ENCODE peak calls at places on chromosomes 4 and X, in seven cellular contexts. H is right lobe of liver, O is breast epithelium, K is tibial nerve, R is IMR-90, F is ascending aorta, I is pancreas. D is an unnamed sample. For H3K27me3 and H3K36me3, the result is how much of the 10 kb centered on the place peaks cover.

GRCh38 chrX:49838374-49838773 is 9.3 kb downstream of the PAGE4 start:
- DNase-seq in R (peak), H (no peak), O (no peak), F (no peak), I (no peak), K (no peak), D (no peak)

GRCh38 chrX:31128849-31129248 is 57.0 kb upstream of the FTHL17 start:
- DNase-seq in O (no peak), F (no peak), H (no peak), I (no peak), R (no peak), K (no peak), D (no peak)

GRCh38 chr4:128660361-128660964 is 149.0 kb upstream of the JADE1 start:
- DNase-seq in I (no peak), O (peak), K (no peak), F (no peak), R (peak), H (no peak), D (no peak)

GRCh38 chrX:71070531-71070930 is 2.4 kb upstream of the SNX12 start:
- DNase-seq in H (no peak), K (no peak), I (no peak), O (no peak), F (no peak), R (no peak), D (no peak)

GRCh38 chr4:150135134-150135773 is 57.0 kb downstream of the DCLK2 start:
- DNase-seq in F (no peak), I (no peak), K (no peak), R (peak), O (no peak), H (no peak), D (no peak)

GRCh38 chrX:148448686-148449085 is 51.7 kb upstream of the AFF2 start:
- DNase-seq in H (no peak), F (no peak), R (no peak), K (no peak), O (no peak), I (no peak), D (peak)

GRCh38 chr4:120218981-120219380 is 152.3 kb upstream of the MAD2L1 start:
- DNase-seq in K (no peak), H (no peak), F (no peak), O (no peak), I (no peak), R (no peak), D (no peak)

GRCh38 chr4:95362066-95362465 is 186.7 kb downstream of the UNC5C start:
- DNase-seq in H (no peak), I (no peak), F (no peak), O (no peak), K (no peak), R (no peak), D (no peak)

GRCh38 chr4:1547131-1547862 is 136.8 kb downstream of the FAM53A start:
- DNase-seq in O (no peak), I (no peak), R (no peak), H (no peak), F (no peak), K (no peak), D (no peak)

GRCh38 chr4:146335763-146336412 is 121.5 kb downstream of the REELD1 start:
- DNase-seq in I (no peak), O (no peak), H (no peak), F (no peak), R (no peak), K (no peak), D (no peak)

GRCh38 chrX:64191281-64192010 is 14.1 kb downstream of the AMER1 start:
- DNase-seq in I (no peak), R (no peak), F (no peak), O (no peak), K (no peak), H (no peak), D (no peak)

GRCh38 chrX:153944140-153944799 is at the start of gene RENBP:
- DNase-seq in I (no peak), K (peak), H (no peak), R (no peak), F (no peak), O (no peak), D (no peak)

GRCh38 chrX:123563167-123563566 is 169.7 kb downstream of the THOC2 start:
- DNase-seq in F (no peak), H (no peak), K (no peak), O (no peak), R (no peak), I (no peak), D (no peak)

GRCh38 chrX:68419934-68420333 is 13.4 kb downstream of the OPHN1 start:
- DNase-seq in K (no peak), R (no peak), H (no peak), I (no peak), F (no peak), O (no peak), D (no peak)

GRCh38 chr4:88720749-88721428 is 23.3 kb upstream of the NAP1L5 start:
- DNase-seq in H (peak), R (no peak), F (no peak), I (no peak), K (no peak), O (no peak), D (no peak)

GRCh38 chr4:139144161-139144859 is 32.7 kb downstream of the ELF2 start:
- DNase-seq in I (no peak), O (peak), R (peak), F (no peak), K (peak), H (no peak), D (peak)

GRCh38 chr4:26176621-26177121 is 144.1 kb upstream of the RBPJ start:
- DNase-seq in F (no peak), O (no peak), R (peak), K (no peak), H (no peak), I (no peak), D (no peak)

GRCh38 chrX:145818522-145819075 is 970 bp downstream of the SLITRK2 start:
- DNase-seq in I (no peak), O (no peak), K (no peak), H (no peak), R (no peak), F (no peak), D (no peak)

GRCh38 chr4:183444149-183444952 is at the start of gene CDKN2AIP:
- DNase-seq in H (peak), R (peak), K (peak), O (peak), F (peak), I (peak), D (peak)

GRCh38 chr4:8867624-8868320 is 3.9 kb downstream of the HMX1 start:
- DNase-seq in R (no peak), K (no peak), H (no peak), F (no peak), O (no peak), I (no peak), D (no peak)

GRCh38 chr4:44446801-44447562 is 1.6 kb downstream of the KCTD8 start:
- DNase-seq in R (no peak), H (no peak), F (no peak), K (no peak), O (no peak), I (no peak), D (no peak)

GRCh38 chr4:168388890-168389289 is 70.3 kb upstream of the DDX60 start:
- DNase-seq in I (no peak), K (no peak), O (no peak), F (no peak), R (peak), H (no peak), D (peak)

GRCh38 chr4:158998624-158999023 is 104.3 kb upstream of the RAPGEF2 start:
- DNase-seq in I (no peak), H (no peak), F (no peak), R (no peak), K (no peak), O (no peak), D (peak)

GRCh38 chr4:108931926-108932325 is 169.1 kb upstream of the ETNPPL start:
- DNase-seq in F (no peak), I (no peak), K (no peak), H (no peak), R (no peak), O (no peak), D (no peak)

GRCh38 chr4:114857831-114858230 is 255.6 kb downstream of the NDST4 start:
- DNase-seq in K (no peak), I (no peak), O (no peak), R (no peak), H (no peak), F (no peak), D (no peak)

GRCh38 chr4:78569291-78569821 is 17.8 kb downstream of the ANXA3 start:
- DNase-seq in I (peak), H (no peak), O (no peak), K (no peak), F (no peak), R (peak), D (peak)

DNA sequence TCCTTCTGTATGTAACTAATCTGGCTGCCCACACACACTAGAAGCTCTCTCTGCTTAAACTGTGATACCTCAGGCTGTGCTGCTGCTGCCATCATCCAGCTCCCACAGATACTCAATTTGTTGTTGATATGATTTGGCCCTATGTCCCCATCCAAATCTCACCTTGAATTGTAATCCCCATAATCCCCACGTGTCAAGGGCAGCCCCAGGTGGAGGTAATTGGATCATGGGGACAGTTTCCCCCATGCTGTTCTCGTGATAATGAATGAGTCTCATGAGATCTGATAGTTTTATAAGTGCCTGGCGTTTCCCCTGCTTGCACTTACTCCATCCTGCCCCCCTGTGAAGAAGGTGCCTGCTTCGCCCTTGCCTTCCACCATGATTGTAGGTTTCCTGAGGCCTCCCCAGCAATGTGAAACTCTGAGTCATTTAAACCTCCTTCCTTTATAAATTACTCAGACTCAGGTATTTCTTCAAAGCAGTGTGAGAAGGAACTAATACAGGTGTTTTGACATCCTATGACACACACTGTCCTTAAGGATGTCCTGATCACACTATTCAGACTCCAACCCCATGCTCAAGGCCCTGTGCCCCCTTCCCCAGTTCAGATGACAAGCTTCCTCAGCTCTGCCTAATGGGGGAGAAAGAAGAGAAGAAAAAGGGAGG is 2.9 kb upstream of the ATOH1 start:
- DNase-seq in K (no peak), I (no peak), H (no peak), F (no peak), R (no peak), O (no peak), D (no peak)
- H3K27me3 ChIP-seq in K (half or more), I (under half), H (under half), F (under half), R (under half), O (under half), D (under half)

GRCh38 chr4:152110780-152111179 is 350.0 kb upstream of the GATB start:
- DNase-seq in F (no peak), R (no peak), O (no peak), H (no peak), I (no peak), K (no peak), D (no peak)

GRCh38 chr4:152115121-152115520 is 354.3 kb upstream of the GATB start:
- DNase-seq in O (no peak), K (no peak), R (no peak), H (no peak), F (no peak), I (no peak), D (no peak)

GRCh38 chr4:152114562-152114961 is 353.8 kb upstream of the GATB start:
- DNase-seq in O (no peak), H (no peak), F (no peak), K (no peak), I (no peak), R (no peak), D (no peak)

GRCh38 chr4:152112116-152112515 is 351.3 kb upstream of the GATB start:
- DNase-seq in H (no peak), K (no peak), F (no peak), I (no peak), R (no peak), O (no peak), D (no peak)

DNA sequence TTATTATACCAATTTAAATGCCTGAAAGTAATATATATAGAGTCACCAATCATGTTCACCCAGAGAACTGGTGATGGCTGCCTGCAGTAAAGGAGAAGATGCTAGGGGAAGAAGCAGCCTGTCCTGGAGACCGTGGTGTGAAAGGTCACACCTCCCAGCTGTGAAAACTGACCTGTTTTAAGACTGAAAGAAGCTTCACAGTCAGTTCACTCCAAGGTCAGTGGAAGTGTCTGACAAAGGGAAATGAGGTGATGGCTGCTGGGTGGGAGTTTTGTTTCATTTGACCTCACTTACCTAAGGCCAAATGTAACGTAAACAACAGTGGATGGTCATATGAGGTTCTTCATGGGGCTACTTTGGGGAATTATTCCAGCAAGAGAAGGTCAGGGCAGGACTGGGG is 352.1 kb upstream of the GATB start:
- DNase-seq in K (no peak), I (no peak), H (no peak), F (no peak), O (no peak), R (no peak), D (no peak)
- H3K36me3 ChIP-seq in K (under half), I (under half), H (under half), F (under half), O (under half), R (under half), D (under half)

DNA sequence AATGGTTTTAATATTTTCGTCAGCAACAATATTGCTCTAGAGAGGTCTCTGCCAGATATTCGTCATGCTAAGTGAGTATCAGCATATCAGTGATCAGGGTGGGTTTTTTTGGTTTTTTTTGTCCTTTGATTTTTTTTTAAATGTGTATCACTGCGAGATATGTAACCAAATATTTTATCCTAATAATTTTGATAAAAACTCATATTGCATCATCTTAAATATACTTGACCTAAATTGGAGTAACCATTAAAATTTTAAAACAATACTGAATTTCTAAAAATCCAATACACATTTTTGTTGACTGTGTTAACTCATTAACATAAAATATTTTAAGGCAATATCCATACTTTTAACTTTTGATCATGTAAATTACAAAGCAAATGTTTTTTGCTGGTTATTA is 498.5 kb downstream of the GALNTL6 start:
- DNase-seq in O (no peak), K (no peak), F (no peak), R (no peak), H (no peak), I (no peak), D (no peak)
- H3K27me3 ChIP-seq in O (under half), K (under half), F (under half), R (under half), H (under half), I (under half), D (under half)

GRCh38 chrX:101393530-101394305 is 2.9 kb downstream of the RPL36A start:
- DNase-seq in F (no peak), R (no peak), H (no peak), K (no peak), O (no peak), I (no peak), D (no peak)
- H3K36me3 ChIP-seq in F (under half), R (under half), H (under half), K (under half), O (under half), I (under half), D (under half)

GRCh38 chrX:134926864-134927263 is 63.9 kb upstream of the SMIM10 start:
- DNase-seq in O (no peak), F (no peak), I (no peak), H (no peak), R (no peak), K (no peak), D (no peak)

GRCh38 chrX:134932528-134933217 is 58.1 kb upstream of the SMIM10 start:
- DNase-seq in H (no peak), R (peak), F (no peak), O (no peak), K (no peak), I (no peak), D (peak)

GRCh38 chrX:134930501-134930900 is 60.3 kb upstream of the SMIM10 start:
- DNase-seq in K (no peak), H (no peak), R (no peak), F (no peak), O (no peak), I (no peak), D (no peak)

GRCh38 chrX:134931550-134931949 is 59.2 kb upstream of the SMIM10 start:
- DNase-seq in I (no peak), K (no peak), F (no peak), O (no peak), H (no peak), R (no peak), D (no peak)

DNA sequence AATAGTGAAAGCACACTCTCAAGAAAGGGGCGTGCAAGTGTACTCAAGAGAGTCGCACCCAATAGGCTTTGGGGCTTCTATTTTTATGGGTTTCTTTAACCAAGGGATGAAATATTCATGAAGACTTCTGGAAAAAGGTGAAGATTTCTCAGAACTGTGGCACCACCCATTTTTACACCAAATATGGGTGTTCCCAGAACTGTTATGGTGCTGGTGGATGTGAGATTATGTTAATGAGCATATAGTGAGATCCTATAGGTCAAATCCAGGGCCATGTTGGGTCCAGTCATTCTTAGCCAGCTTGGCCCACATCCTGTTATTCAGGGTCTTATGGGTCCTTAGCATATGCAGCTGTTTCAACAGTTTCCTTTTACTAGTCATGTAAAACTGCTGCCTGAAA is 61.0 kb upstream of the SMIM10 start:
- DNase-seq in O (no peak), F (no peak), I (no peak), K (no peak), H (no peak), R (no peak), D (no peak)
- H3K27me3 ChIP-seq in O (under half), F (under half), I (under half), K (under half), H (under half), R (under half), D (under half)

GRCh38 chr4:2688697-2689096 is 67.4 kb downstream of the TNIP2 start:
- DNase-seq in K (no peak), F (no peak), O (no peak), I (no peak), R (no peak), H (no peak), D (no peak)
- H3K36me3 ChIP-seq in K (under half), F (under half), O (under half), I (under half), R (half or more), H (half or more), D (under half)

DNA sequence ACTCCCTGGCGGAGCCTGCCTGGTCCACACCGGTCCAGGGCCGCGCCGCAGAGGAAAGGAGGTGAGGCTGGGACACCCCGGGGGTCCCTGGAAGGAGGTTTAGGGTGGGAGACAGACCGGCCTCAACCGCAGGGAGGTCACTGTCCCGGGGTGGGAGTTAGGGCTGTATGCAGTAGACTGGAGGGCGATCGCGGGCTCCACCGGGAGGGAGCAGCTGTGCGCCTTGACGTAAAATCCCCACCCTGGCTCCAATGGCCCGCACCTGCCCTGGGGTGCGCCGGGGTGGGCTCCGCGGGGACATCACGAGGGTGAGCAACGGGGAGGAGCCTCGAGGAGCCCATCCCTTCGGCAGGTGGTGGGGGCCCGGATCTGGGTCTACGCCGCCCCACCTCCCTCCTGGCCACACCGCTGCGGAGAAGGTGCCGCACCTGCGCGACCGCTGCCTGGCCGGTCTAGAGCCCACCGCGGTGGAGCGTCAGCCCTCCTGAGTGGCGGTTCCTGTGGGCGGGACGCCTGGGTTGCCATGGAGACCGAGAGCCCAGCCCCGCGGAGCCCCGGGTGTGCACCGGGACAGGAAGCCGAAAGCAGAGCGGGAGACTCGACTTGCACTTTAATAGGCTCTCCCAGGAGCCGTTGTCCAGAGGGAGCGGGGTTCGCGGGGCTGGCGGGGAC is 105.1 kb downstream of the ADRA2C start:
- DNase-seq in R (no peak), O (no peak), K (no peak), F (no peak), H (no peak), I (peak), D (no peak)
- H3K27me3 ChIP-seq in R (half or more), O (half or more), K (half or more), F (under half), H (under half), I (under half), D (under half)

GRCh38 chr4:5813882-5814255 is 79.0 kb downstream of the CRMP1 start:
- DNase-seq in O (no peak), H (no peak), I (no peak), R (no peak), F (no peak), K (no peak), D (no peak)

GRCh38 chr4:5816101-5816500 is 76.8 kb downstream of the CRMP1 start:
- DNase-seq in O (no peak), K (no peak), F (no peak), R (no peak), H (no peak), I (no peak), D (no peak)

GRCh38 chr4:5815641-5816040 is 77.2 kb downstream of the CRMP1 start:
- DNase-seq in H (no peak), I (no peak), K (no peak), R (no peak), O (no peak), F (no peak), D (no peak)

GRCh38 chr4:5812506-5813229 is 80.2 kb downstream of the CRMP1 start:
- DNase-seq in K (no peak), H (no peak), R (peak), O (no peak), F (no peak), I (no peak), D (peak)

GRCh38 chr4:5814421-5814820 is 78.5 kb downstream of the CRMP1 start:
- DNase-seq in K (no peak), F (no peak), I (no peak), H (no peak), O (no peak), R (no peak), D (no peak)
- H3K36me3 ChIP-seq in K (under half), F (under half), I (under half), H (under half), O (under half), R (half or more), D (under half)

GRCh38 chrX:19882066-19882775 is 5.2 kb downstream of the SH3KBP1 start:
- DNase-seq in O (no peak), R (no peak), H (no peak), K (no peak), F (no peak), I (no peak), D (no peak)
- H3K27me3 ChIP-seq in O (under half), R (under half), H (under half), K (under half), F (under half), I (under half), D (under half)